ENCODE peak calls at places on chromosome 1, in eight cellular contexts. One of them, this sample, is unnamed.

GRCh38 chr1:109802136-109802900 is 38.6 kb upstream of the EPS8L3 start:
- DNase-seq in ELR: no peak
- DNase-seq in NT2/D1: no peak
- DNase-seq in stimulated activated CD8-positive, alpha-beta memory T cell treated with anti-CD3 and anti-CD28 coated beads, Interleukin-15, amount 100 ng/mL, for 4 hours: peak; percentile 14
- DNase-seq in EH: no peak
- DNase-seq in astrocyte: no peak
- DNase-seq in NCI-H774: no peak
- DNase-seq in lung: no peak
- DNase-seq in this sample: peak; percentile 19

GRCh38 chr1:39694026-39694425 is 2.8 kb upstream of the HPCAL4 start:
- DNase-seq in NT2/D1: no peak
- DNase-seq in stimulated activated CD8-positive, alpha-beta memory T cell treated with anti-CD3 and anti-CD28 coated beads, Interleukin-15, amount 100 ng/mL, for 4 hours: no peak
- DNase-seq in EH: no peak
- DNase-seq in lung: no peak
- DNase-seq in NCI-H774: no peak
- DNase-seq in astrocyte: no peak
- DNase-seq in ELR: no peak
- DNase-seq in this sample: no peak

GRCh38 chr1:153791856-153792253 is 16.6 kb downstream of the SLC27A3 start:
- DNase-seq in ELR: peak; percentile 72
- DNase-seq in NT2/D1: no peak
- DNase-seq in EH: peak; percentile 68
- DNase-seq in stimulated activated CD8-positive, alpha-beta memory T cell treated with anti-CD3 and anti-CD28 coated beads, Interleukin-15, amount 100 ng/mL, for 4 hours: no peak
- DNase-seq in lung: no peak
- DNase-seq in NCI-H774: no peak
- DNase-seq in astrocyte: peak; percentile 57
- DNase-seq in this sample: no peak

GRCh38 chr1:201385299-201385891 is 7.9 kb upstream of the TNNT2 start:
- DNase-seq in stimulated activated CD8-positive, alpha-beta memory T cell treated with anti-CD3 and anti-CD28 coated beads, Interleukin-15, amount 100 ng/mL, for 4 hours: no peak
- DNase-seq in NCI-H774: peak; percentile 51
- DNase-seq in EH: peak; percentile 48
- DNase-seq in ELR: peak; percentile 63
- DNase-seq in NT2/D1: peak; percentile 54
- DNase-seq in lung: peak; percentile 66
- DNase-seq in astrocyte: no peak
- DNase-seq in this sample: peak; percentile 74

GRCh38 chr1:221268295-221268694 is 389.1 kb downstream of the HLX start:
- DNase-seq in astrocyte: peak; percentile 90
- DNase-seq in stimulated activated CD8-positive, alpha-beta memory T cell treated with anti-CD3 and anti-CD28 coated beads, Interleukin-15, amount 100 ng/mL, for 4 hours: no peak
- DNase-seq in ELR: peak; percentile 78
- DNase-seq in EH: peak; percentile 84
- DNase-seq in NCI-H774: no peak
- DNase-seq in lung: no peak
- DNase-seq in NT2/D1: no peak
- DNase-seq in this sample: no peak

GRCh38 chr1:214417545-214418210 is 133.7 kb downstream of the PTPN14 start:
- DNase-seq in stimulated activated CD8-positive, alpha-beta memory T cell treated with anti-CD3 and anti-CD28 coated beads, Interleukin-15, amount 100 ng/mL, for 4 hours: no peak
- DNase-seq in ELR: no peak
- DNase-seq in NCI-H774: no peak
- DNase-seq in lung: no peak
- DNase-seq in EH: no peak
- DNase-seq in NT2/D1: no peak
- DNase-seq in astrocyte: no peak
- DNase-seq in this sample: no peak

GRCh38 chr1:220076861-220077762 is 12.5 kb downstream of the BPNT1 start:
- DNase-seq in stimulated activated CD8-positive, alpha-beta memory T cell treated with anti-CD3 and anti-CD28 coated beads, Interleukin-15, amount 100 ng/mL, for 4 hours: no peak
- DNase-seq in EH: no peak
- DNase-seq in astrocyte: peak; percentile 4
- DNase-seq in NT2/D1: no peak
- DNase-seq in NCI-H774: no peak
- DNase-seq in ELR: peak; percentile 30
- DNase-seq in lung: no peak
- DNase-seq in this sample: no peak

GRCh38 chr1:201490708-201491131 is 16.2 kb downstream of the CSRP1 start:
- DNase-seq in stimulated activated CD8-positive, alpha-beta memory T cell treated with anti-CD3 and anti-CD28 coated beads, Interleukin-15, amount 100 ng/mL, for 4 hours: no peak
- DNase-seq in lung: no peak
- DNase-seq in EH: peak; percentile 64
- DNase-seq in ELR: peak; percentile 72
- DNase-seq in NCI-H774: no peak
- DNase-seq in NT2/D1: no peak
- DNase-seq in astrocyte: no peak
- DNase-seq in this sample: no peak

GRCh38 chr1:29259802-29260441 is 23.6 kb downstream of the PTPRU start:
- DNase-seq in stimulated activated CD8-positive, alpha-beta memory T cell treated with anti-CD3 and anti-CD28 coated beads, Interleukin-15, amount 100 ng/mL, for 4 hours: no peak
- DNase-seq in EH: peak; percentile 66
- DNase-seq in NCI-H774: no peak
- DNase-seq in astrocyte: no peak
- DNase-seq in lung: no peak
- DNase-seq in ELR: peak; percentile 54
- DNase-seq in NT2/D1: no peak
- DNase-seq in this sample: peak; percentile 72

GRCh38 chr1:93416183-93416582 is 31.7 kb upstream of the FNBP1L start:
- DNase-seq in NT2/D1: no peak
- DNase-seq in NCI-H774: no peak
- DNase-seq in stimulated activated CD8-positive, alpha-beta memory T cell treated with anti-CD3 and anti-CD28 coated beads, Interleukin-15, amount 100 ng/mL, for 4 hours: no peak
- DNase-seq in EH: no peak
- DNase-seq in ELR: no peak
- DNase-seq in astrocyte: no peak
- DNase-seq in lung: no peak
- DNase-seq in this sample: no peak

This sample was measured in colonic mucosa.